ENCODE peak calls at places on chromosome 9, in six cellular contexts. J, U, A, O, Q and G are unnamed samples.
A peak's percentile ranks its signal among the peaks of the same experiment; 100 is the strongest.

GRCh38 chr9:113588936-113589335 is 125.4 kb downstream of the RGS3 start:
- DNase-seq in J (no peak), U (no peak), A (no peak), O (no peak), Q (no peak), G (no peak)

GRCh38 chr9:2411459-2412215 is 209.9 kb upstream of the VLDLR start:
- DNase-seq in J (no peak), U (no peak), A (no peak), O (no peak), Q (no peak), G (no peak)

GRCh38 chr9:138053321-138053868 is 175.8 kb downstream of the CACNA1B start:
- DNase-seq in J (peak; percentile 22), U (peak; percentile 94), A (no peak), O (peak; percentile 51), Q (no peak), G (no peak)

GRCh38 chr9:94250456-94250855 is 8.6 kb upstream of the ZNF169 start:
- DNase-seq in J (no peak), U (no peak), A (no peak), O (no peak), Q (no peak), G (no peak)

GRCh38 chr9:122821278-122821952 is 7.0 kb downstream of the PDCL start:
- DNase-seq in J (no peak), U (no peak), A (no peak), O (no peak), Q (no peak), G (no peak)

GRCh38 chr9:127776195-127776918 is 2.1 kb downstream of the SH2D3C start:
- DNase-seq in J (no peak), U (peak; percentile 73), A (no peak), O (peak; percentile 76), Q (no peak), G (peak; percentile 56)

GRCh38 chr9:91334053-91334452 is 27.7 kb downstream of the AUH start:
- DNase-seq in J (no peak), U (no peak), A (no peak), O (no peak), Q (no peak), G (no peak)

GRCh38 chr9:104280711-104281110 is 186.6 kb downstream of the SMC2 start:
- DNase-seq in J (no peak), U (no peak), A (no peak), O (no peak), Q (no peak), G (no peak)

GRCh38 chr9:107112707-107113243 is 170.3 kb upstream of the RAD23B start:
- DNase-seq in J (no peak), U (no peak), A (no peak), O (no peak), Q (peak; percentile 27), G (no peak)

GRCh38 chr9:110555551-110555950 is 24.0 kb downstream of the SVEP1 start:
- DNase-seq in J (no peak), U (no peak), A (no peak), O (no peak), Q (no peak), G (no peak)

GRCh38 chr9:94804917-94805544 is 78.5 kb downstream of the AOPEP start:
- DNase-seq in J (no peak), U (no peak), A (no peak), O (no peak), Q (no peak), G (no peak)

GRCh38 chr9:91711755-91712591 is 238.1 kb downstream of the ROR2 start:
- DNase-seq in J (no peak), U (no peak), A (no peak), O (no peak), Q (peak; percentile 86), G (no peak)

GRCh38 chr9:123062306-123063171 is 29.1 kb downstream of the GPR21 start:
- DNase-seq in J (no peak), U (no peak), A (no peak), O (no peak), Q (no peak), G (no peak)

GRCh38 chr9:80874276-80874675 is 815.1 kb downstream of the TLE1 start:
- DNase-seq in J (no peak), U (no peak), A (no peak), O (no peak), Q (no peak), G (no peak)

GRCh38 chr9:89446440-89447310 is 51.2 kb downstream of the SEMA4D start:
- DNase-seq in J (no peak), U (no peak), A (no peak), O (no peak), Q (no peak), G (no peak)

GRCh38 chr9:75454043-75454442 is 365.7 kb downstream of the OSTF1 start:
- DNase-seq in J (no peak), U (no peak), A (no peak), O (no peak), Q (no peak), G (no peak)

GRCh38 chr9:26326473-26327044 is 566.0 kb downstream of the CAAP1 start:
- DNase-seq in J (peak; percentile 15), U (no peak), A (peak; percentile 44), O (peak; percentile 51), Q (peak; percentile 17), G (peak; percentile 68)

GRCh38 chr9:133692364-133692985 is 45.7 kb downstream of the SARDH start:
- DNase-seq in J (no peak), U (no peak), A (no peak), O (no peak), Q (no peak), G (no peak)
- TF ChIP-seq ZNF274 in J (no peak), U (no peak), A (no peak), O (no peak), Q (no peak), G (no peak)

DNA sequence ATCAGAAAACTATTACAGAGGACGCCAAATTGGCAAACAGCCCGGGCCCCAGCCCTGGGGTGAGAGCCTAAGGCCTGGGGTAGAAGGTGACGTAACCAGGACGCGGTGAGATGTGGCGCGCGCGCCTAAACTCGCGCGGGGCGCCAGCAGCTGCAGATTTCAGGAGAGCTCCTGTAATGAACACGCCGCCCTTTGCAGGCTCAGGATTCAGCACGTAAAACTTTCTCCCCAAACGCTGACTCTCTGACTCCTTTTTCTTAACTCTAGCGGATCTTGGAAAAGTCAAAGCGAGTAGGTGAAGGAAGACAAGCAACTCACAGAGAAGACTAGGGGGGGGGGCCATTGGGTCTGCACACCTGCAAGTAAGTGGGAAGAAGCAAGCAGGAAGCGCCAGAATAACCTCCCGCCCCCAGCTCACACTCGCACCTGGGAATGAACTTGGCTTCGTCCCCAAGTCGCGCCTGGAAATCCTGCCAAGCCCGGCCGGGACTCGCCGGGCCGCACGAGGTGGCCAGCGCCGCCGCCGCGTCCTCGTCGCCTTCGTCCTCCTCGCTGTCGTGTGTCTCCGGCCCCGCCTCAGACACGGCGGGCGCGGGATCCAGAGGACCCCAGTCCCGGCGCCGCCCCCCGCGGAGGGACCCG is 810 bp downstream of the RASEF start:
- DNase-seq in J (no peak), U (no peak), A (no peak), O (peak; percentile 60), Q (no peak), G (peak; percentile 15)
- H3K4me3 ChIP-seq in J (no peak overlapping the region), U (no peak overlapping the region), A (no peak overlapping the region), O (peak overlapping the region; percentile 42), Q (no peak overlapping the region), G (peak overlapping the region; percentile 63)

DNA sequence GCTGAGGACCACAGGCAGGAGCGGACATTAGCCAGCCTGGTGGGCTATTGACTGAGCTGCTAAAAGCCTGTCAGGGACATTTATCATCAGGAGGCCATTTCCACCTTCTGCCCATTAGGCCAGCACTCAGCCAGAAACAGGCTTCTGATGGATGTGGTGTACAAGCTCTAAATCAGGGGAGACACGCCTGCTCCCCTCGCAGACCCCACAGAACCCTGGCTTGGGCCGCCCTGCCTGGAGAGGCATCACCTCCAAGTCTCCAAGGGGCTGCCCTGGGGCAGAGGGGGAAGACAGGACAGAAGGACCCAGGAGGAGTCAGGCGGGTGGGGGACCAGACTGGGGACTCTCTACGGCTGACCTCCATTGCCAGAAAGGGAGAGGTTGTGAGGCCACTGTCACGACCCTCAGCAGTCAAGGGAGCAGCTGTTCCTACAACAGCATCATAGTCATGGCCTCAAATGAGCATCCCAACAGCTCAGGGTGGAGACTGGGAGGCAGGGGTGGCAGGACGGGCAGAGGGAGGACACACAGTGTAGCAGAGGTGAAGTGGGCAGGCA is 24.0 kb upstream of the TRIM14 start:
- DNase-seq in J (no peak), U (no peak), A (no peak), O (no peak), Q (no peak), G (no peak)
- H3K4me1 ChIP-seq in J (peaks cover 6% of the 10 kb centered on the region), U (peaks cover 10% of the 10 kb centered on the region), A (peaks cover 37% of the 10 kb centered on the region), O (no peaks in the 10 kb centered on the region), Q (peaks cover 29% of the 10 kb centered on the region), G (peaks cover 8% of the 10 kb centered on the region)

GRCh38 chr9:73151653-73152382 is at the start of gene ANXA1:
- DNase-seq in J (peak; percentile 89), U (peak; percentile 9), A (no peak), O (no peak), Q (no peak), G (peak; percentile 25)
- TF ChIP-seq ZNF274 in J (no peak), U (no peak), A (no peak), O (no peak), Q (no peak), G (no peak)

DNA sequence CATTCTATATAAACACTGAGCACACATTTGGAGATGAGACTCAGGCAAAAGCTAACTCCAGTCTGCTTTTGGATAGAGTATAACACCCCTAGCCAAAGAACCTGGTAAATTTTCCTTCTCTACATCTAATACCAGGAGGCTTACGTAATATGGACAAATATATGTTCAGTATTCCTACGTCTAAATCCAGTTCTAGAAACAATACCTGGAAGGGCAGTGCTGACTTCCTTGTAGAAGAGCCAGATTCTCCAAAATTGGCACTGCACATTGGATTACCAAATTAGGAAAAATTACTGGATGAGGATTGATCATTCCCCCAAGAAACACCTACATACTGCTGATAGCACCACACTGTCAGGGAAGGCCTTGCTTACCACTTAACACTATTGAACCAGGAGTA is 247.4 kb downstream of the SAXO1 start:
- DNase-seq in J (no peak), U (no peak), A (no peak), O (no peak), Q (no peak), G (no peak)
- H3K4me3 ChIP-seq in J (no peak overlapping the region), U (no peak overlapping the region), A (no peak overlapping the region), O (no peak overlapping the region), Q (no peak overlapping the region), G (no peak overlapping the region)

GRCh38 chr9:105969672-105970071 is 275.3 kb downstream of the TMEM38B start:
- DNase-seq in J (no peak), U (no peak), A (no peak), O (no peak), Q (no peak), G (no peak)
- H3K4me1 ChIP-seq in J (no peaks in the 10 kb centered on the region), U (no peaks in the 10 kb centered on the region), A (no peaks in the 10 kb centered on the region), O (peaks cover 4% of the 10 kb centered on the region), Q (no peaks in the 10 kb centered on the region), G (peaks cover 3% of the 10 kb centered on the region)

GRCh38 chr9:69604568-69605219 is 67.5 kb downstream of the APBA1 start:
- DNase-seq in J (no peak), U (no peak), A (no peak), O (no peak), Q (no peak), G (no peak)
- TF ChIP-seq ZNF274 in J (no peak), U (no peak), A (no peak), O (no peak), Q (no peak), G (no peak)

DNA sequence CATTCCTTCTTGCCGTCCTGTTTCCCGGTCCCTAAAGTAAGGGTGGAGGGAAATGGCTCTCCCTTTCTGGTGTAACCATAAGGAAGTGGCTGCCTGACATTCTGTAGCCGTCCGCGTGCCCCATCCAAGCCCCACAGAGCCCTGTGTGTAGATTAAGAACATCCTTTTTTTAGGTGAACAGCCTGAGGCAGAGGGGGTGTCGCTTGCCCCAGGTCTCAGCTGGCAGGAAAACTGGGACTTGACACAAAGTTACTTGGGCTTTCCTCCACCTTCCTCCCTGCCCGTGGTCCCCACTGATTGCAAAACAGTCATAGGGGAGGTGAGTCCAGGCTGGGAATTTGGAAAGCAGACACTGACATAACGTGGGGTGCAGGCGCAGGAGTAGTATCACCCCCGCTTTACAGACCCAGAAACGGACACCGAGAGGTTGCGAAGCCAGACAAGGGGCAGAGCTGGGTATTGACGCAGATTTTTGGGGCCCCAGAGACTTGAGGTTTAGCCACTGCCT is 22.8 kb downstream of the C9orf50 start:
- DNase-seq in J (no peak), U (no peak), A (no peak), O (no peak), Q (no peak), G (no peak)
- H3K4me3 ChIP-seq in J (peak overlapping the region; percentile 57), U (no peak overlapping the region), A (peak overlapping the region; percentile 15), O (peak overlapping the region; percentile 52), Q (peak overlapping the region; percentile 44), G (peak overlapping the region; percentile 75)